ENCODE peak calls at places on chromosome 17, in nine cellular contexts. S, N, R, K, E, B, G, U and O are unnamed samples.
A peak's percentile ranks its signal among the peaks of the same experiment; 100 is the strongest.

GRCh38 chr17:2468270-2468669 is 43.4 kb downstream of the METTL16 start:
- DNase-seq in S (no peak), N (no peak), R (no peak), K (peak; percentile 74), E (no peak), B (peak; percentile 18), G (peak; percentile 71), U (no peak), O (no peak)

GRCh38 chr17:3954086-3954485 is 10.2 kb downstream of the ATP2A3 start:
- DNase-seq in S (no peak), N (no peak), R (no peak), K (no peak), E (no peak), B (no peak), G (no peak), U (no peak), O (no peak)

GRCh38 chr17:59888145-59888750 is 4.5 kb downstream of the TUBD1 start:
- DNase-seq in S (no peak), N (no peak), R (no peak), K (no peak), E (no peak), B (no peak), G (no peak), U (no peak), O (no peak)

GRCh38 chr17:64418506-64419339 is 28.1 kb upstream of the PECAM1 start:
- DNase-seq in S (peak; percentile 81), N (no peak), R (no peak), K (peak; percentile 74), E (no peak), B (peak; percentile 28), G (peak; percentile 88), U (peak; percentile 71), O (no peak)

GRCh38 chr17:43803758-43804157 is 23.5 kb downstream of the CFAP97D1 start:
- DNase-seq in S (peak; percentile 93), N (no peak), R (no peak), K (no peak), E (no peak), B (no peak), G (peak; percentile 7), U (peak; percentile 18), O (no peak)

GRCh38 chr17:75475851-75476250 is 19.4 kb downstream of the TMEM94 start:
- DNase-seq in S (peak; percentile 75), N (no peak), R (no peak), K (no peak), E (no peak), B (no peak), G (peak; percentile 47), U (no peak), O (no peak)

GRCh38 chr17:40545660-40546059 is 19.6 kb downstream of the CCR7 start:
- DNase-seq in S (no peak), N (no peak), R (no peak), K (no peak), E (no peak), B (no peak), G (no peak), U (no peak), O (no peak)

GRCh38 chr17:58338907-58339774 is 10.5 kb upstream of the TSPOAP1 start:
- DNase-seq in S (peak; percentile 56), N (peak; percentile 72), R (no peak), K (no peak), E (peak; percentile 69), B (peak; percentile 62), G (peak; percentile 60), U (peak; percentile 92), O (no peak)

GRCh38 chr17:20223808-20224328 is 214.7 kb downstream of the SPECC1 start:
- DNase-seq in S (peak; percentile 14), N (no peak), R (no peak), K (no peak), E (no peak), B (no peak), G (no peak), U (peak; percentile 15), O (no peak)

GRCh38 chr17:36498155-36498554 is 11.7 kb downstream of the ZNHIT3 start:
- DNase-seq in S (no peak), N (no peak), R (peak; percentile 8), K (no peak), E (no peak), B (no peak), G (no peak), U (no peak), O (no peak)

GRCh38 chr17:46141645-46142044 is 51.6 kb downstream of the KANSL1 start:
- DNase-seq in S (no peak), N (no peak), R (no peak), K (no peak), E (no peak), B (no peak), G (no peak), U (no peak), O (no peak)

GRCh38 chr17:339193-340061 is 13.2 kb downstream of the RPH3AL start:
- DNase-seq in S (no peak), N (no peak), R (no peak), K (no peak), E (no peak), B (no peak), G (no peak), U (no peak), O (no peak)

GRCh38 chr17:50130778-50131317 is 888 bp upstream of the SAMD14 start:
- DNase-seq in S (no peak), N (no peak), R (no peak), K (no peak), E (no peak), B (no peak), G (no peak), U (no peak), O (no peak)

GRCh38 chr17:37031493-37032083 is 82.8 kb downstream of the AATF start:
- DNase-seq in S (no peak), N (no peak), R (no peak), K (no peak), E (no peak), B (no peak), G (no peak), U (no peak), O (no peak)

GRCh38 chr17:31549121-31549524 is 157.6 kb downstream of the RAB11FIP4 start:
- DNase-seq in S (peak; percentile 51), N (no peak), R (no peak), K (no peak), E (no peak), B (no peak), G (no peak), U (peak; percentile 33), O (no peak)

GRCh38 chr17:42709561-42709960 is 27.2 kb downstream of the CNTNAP1 start:
- DNase-seq in S (no peak), N (no peak), R (no peak), K (no peak), E (no peak), B (no peak), G (peak; percentile 8), U (no peak), O (no peak)

GRCh38 chr17:992933-993332 is 4.0 kb upstream of the TIMM22 start:
- DNase-seq in S (no peak), N (no peak), R (no peak), K (no peak), E (no peak), B (no peak), G (no peak), U (no peak), O (no peak)

GRCh38 chr17:1241904-1242303 is 28.3 kb upstream of the BHLHA9 start:
- DNase-seq in S (peak; percentile 33), N (no peak), R (no peak), K (peak; percentile 41), E (no peak), B (no peak), G (peak; percentile 40), U (no peak), O (no peak)

GRCh38 chr17:79944251-79944812 is 91.3 kb downstream of the TBC1D16 start:
- DNase-seq in S (no peak), N (no peak), R (no peak), K (no peak), E (no peak), B (no peak), G (no peak), U (no peak), O (no peak)

GRCh38 chr17:77460514-77461046 is 319.8 kb downstream of the SEC14L1 start:
- DNase-seq in S (no peak), N (no peak), R (no peak), K (no peak), E (no peak), B (no peak), G (no peak), U (no peak), O (no peak)

GRCh38 chr17:41377546-41377945 is 4.6 kb downstream of the KRT34 start:
- DNase-seq in S (no peak), N (no peak), R (no peak), K (no peak), E (no peak), B (no peak), G (peak; percentile 27), U (peak; percentile 55), O (no peak)

GRCh38 chr17:35616506-35616905 is 29.4 kb downstream of the AP2B1 start:
- DNase-seq in S (no peak), N (no peak), R (no peak), K (no peak), E (no peak), B (no peak), G (no peak), U (no peak), O (no peak)

GRCh38 chr17:19781488-19782458 is 33.7 kb upstream of the ALDH3A1 start:
- DNase-seq in S (no peak), N (no peak), R (no peak), K (no peak), E (no peak), B (no peak), G (no peak), U (no peak), O (no peak)

GRCh38 chr17:82972836-82973372 is 106.5 kb upstream of the METRNL start:
- DNase-seq in S (no peak), N (no peak), R (no peak), K (no peak), E (no peak), B (no peak), G (no peak), U (no peak), O (no peak)

GRCh38 chr17:47857551-47858410 is 6.8 kb upstream of the SP6 start:
- DNase-seq in S (no peak), N (no peak), R (no peak), K (no peak), E (no peak), B (no peak), G (no peak), U (no peak), O (no peak)

GRCh38 chr17:27567563-27567859 is 63.5 kb upstream of the LGALS9 start:
- DNase-seq in S (no peak), N (no peak), R (no peak), K (no peak), E (no peak), B (no peak), G (no peak), U (no peak), O (no peak)

GRCh38 chr17:3596804-3597464 is 12.3 kb downstream of the TRPV1 start:
- DNase-seq in S (no peak), N (no peak), R (no peak), K (no peak), E (no peak), B (no peak), G (no peak), U (no peak), O (no peak)

GRCh38 chr17:58285422-58285810 is 4.7 kb upstream of the MPO start:
- DNase-seq in S (no peak), N (no peak), R (no peak), K (no peak), E (no peak), B (no peak), G (peak; percentile 11), U (no peak), O (no peak)

GRCh38 chr17:72726936-72727335 is 365.6 kb downstream of the SLC39A11 start:
- DNase-seq in S (no peak), N (peak; percentile 30), R (peak; percentile 46), K (no peak), E (peak; percentile 30), B (no peak), G (no peak), U (peak; percentile 8), O (peak; percentile 2)

GRCh38 chr17:41494524-41494923 is 4.8 kb upstream of the KRT36 start:
- DNase-seq in S (peak; percentile 84), N (no peak), R (no peak), K (no peak), E (no peak), B (no peak), G (peak; percentile 16), U (peak; percentile 64), O (no peak)

GRCh38 chr17:16304832-16305231 is 48.4 kb downstream of the CENPV start:
- DNase-seq in S (no peak), N (no peak), R (no peak), K (no peak), E (no peak), B (peak; percentile 20), G (peak; percentile 51), U (peak; percentile 25), O (no peak)